ENCODE peak calls at places on chromosome 13, in six cellular contexts. C is stimulated activated CD4-positive, alpha-beta T cell treated with anti-CD3 and anti-CD28 coated beads, Interleukin-1b, Interleukin-23, amount 100 ng/mL, for 1 hour; N is EH; M is CD8-positive, alpha-beta T cell; T is ascending aorta; Q is hepatic stellate cell. I is an unnamed sample.
A peak's percentile ranks its signal among the peaks of the same experiment; 100 is the strongest.

GRCh38 chr13:31242342-31242741 is 42.6 kb downstream of the B3GLCT start:
- DNase-seq in C (no peak), Q (no peak), T (no peak), M (no peak), N (no peak), I (no peak)

GRCh38 chr13:110597041-110597689 is 18.2 kb upstream of the NAXD start:
- DNase-seq in C (no peak), N (no peak), T (no peak), M (no peak), Q (no peak), I (no peak)

GRCh38 chr13:78147905-78148304 is 229.3 kb upstream of the EDNRB start:
- DNase-seq in T (no peak), M (no peak), Q (peak; percentile 17), C (no peak), N (peak; percentile 89), I (no peak)

GRCh38 chr13:42548731-42549554 is 25.0 kb upstream of the TNFSF11 start:
- DNase-seq in C (no peak), T (peak; percentile 17), Q (no peak), N (no peak), M (peak; percentile 14), I (no peak)

GRCh38 chr13:77919351-77920294 is 992 bp upstream of the EDNRB start:
- DNase-seq in T (no peak), N (no peak), M (no peak), C (no peak), Q (peak; percentile 4), I (no peak)

GRCh38 chr13:114143806-114144605 is 11.6 kb upstream of the RASA3 start:
- DNase-seq in M (peak; percentile 46), N (no peak), Q (no peak), T (no peak), C (no peak), I (no peak)

GRCh38 chr13:100636441-100636840 is 38.2 kb downstream of the TMTC4 start:
- DNase-seq in N (no peak), M (no peak), C (no peak), T (no peak), Q (no peak), I (no peak)

GRCh38 chr13:49495783-49496762 is at the start of gene PHF11:
- DNase-seq in Q (peak; percentile 79), C (peak; percentile 60), T (peak; percentile 45), M (peak; percentile 87), N (peak; percentile 89), I (peak; percentile 69)

GRCh38 chr13:44382635-44383145 is 9.1 kb downstream of the SERP2 start:
- DNase-seq in N (no peak), Q (no peak), M (no peak), T (no peak), C (no peak), I (no peak)

GRCh38 chr13:42574011-42574410 is at the start of gene TNFSF11:
- DNase-seq in T (no peak), N (no peak), Q (no peak), C (no peak), M (peak; percentile 13), I (no peak)

GRCh38 chr13:99367663-99368448 is 60.7 kb upstream of the GPR183 start:
- DNase-seq in N (no peak), M (peak; percentile 10), C (no peak), Q (peak; percentile 59), T (no peak), I (no peak)

I was measured in NK-92 treated with Interleukin-12 subunit alpha and Interleukin-12 subunit beta, amount 100 ng/mL, for 24 hours.